ENCODE peak calls at places on chromosomes 3 and 15, in nine cellular contexts. C, E, Y, U, V, G, D, A and O are unnamed samples.
A peak's percentile ranks its signal among the peaks of the same experiment; 100 is the strongest.

GRCh38 chr3:46674031-46674592 is 19.4 kb downstream of the ALS2CL start:
- DNase-seq in C (no peak), E (no peak), Y (no peak), U (peak; percentile 29), V (no peak), G (no peak), D (no peak), A (no peak), O (peak; percentile 8)

GRCh38 chr15:66128116-66128715 is 125.3 kb downstream of the MEGF11 start:
- DNase-seq in C (no peak), E (no peak), Y (no peak), U (no peak), V (no peak), G (no peak), D (no peak), A (no peak), O (no peak)

GRCh38 chr15:81407679-81408078 is 33.7 kb upstream of the TMC3 start:
- DNase-seq in C (no peak), E (no peak), Y (no peak), U (no peak), V (no peak), G (no peak), D (no peak), A (no peak), O (no peak)

GRCh38 chr3:188689101-188689574 is 482.6 kb upstream of the TPRG1 start:
- DNase-seq in C (no peak), E (no peak), Y (no peak), U (no peak), V (peak; percentile 95), G (no peak), D (no peak), A (peak; percentile 17), O (no peak)

GRCh38 chr15:69568621-69569020 is 116.0 kb downstream of the RPLP1 start:
- DNase-seq in C (no peak), E (no peak), Y (peak; percentile 52), U (no peak), V (peak; percentile 64), G (no peak), D (no peak), A (no peak), O (no peak)

GRCh38 chr3:113005622-113006021 is 14.8 kb downstream of the GTPBP8 start:
- DNase-seq in C (no peak), E (no peak), Y (no peak), U (no peak), V (no peak), G (no peak), D (no peak), A (no peak), O (no peak)

GRCh38 chr3:42814914-42815507 is 5.8 kb downstream of the ACKR2 start:
- DNase-seq in C (no peak), E (no peak), Y (no peak), U (no peak), V (no peak), G (no peak), D (no peak), A (no peak), O (no peak)

GRCh38 chr15:99703603-99704443 is 29.4 kb downstream of the LYSMD4 start:
- DNase-seq in C (no peak), E (no peak), Y (peak; percentile 81), U (peak; percentile 53), V (peak; percentile 89), G (peak; percentile 16), D (no peak), A (no peak), O (no peak)

GRCh38 chr3:102057781-102058421 is 208.6 kb downstream of the NFKBIZ start:
- DNase-seq in C (no peak), E (no peak), Y (no peak), U (peak; percentile 83), V (no peak), G (no peak), D (no peak), A (no peak), O (no peak)

GRCh38 chr15:43237842-43238470 is 17.1 kb upstream of the EPB42 start:
- DNase-seq in C (no peak), E (no peak), Y (no peak), U (no peak), V (no peak), G (no peak), D (no peak), A (peak; percentile 28), O (no peak)

GRCh38 chr3:31521468-31521867 is 11.3 kb upstream of the STT3B start:
- DNase-seq in C (no peak), E (no peak), Y (no peak), U (no peak), V (no peak), G (no peak), D (no peak), A (no peak), O (no peak)

GRCh38 chr15:34436956-34437442 is 609 bp downstream of the GOLGA8A start:
- DNase-seq in C (peak; percentile 34), E (peak; percentile 38), Y (peak; percentile 10), U (peak; percentile 57), V (peak; percentile 42), G (peak; percentile 82), D (peak; percentile 36), A (no peak), O (peak; percentile 36)

GRCh38 chr3:195908439-195909293 is at the start of gene TNK2:
- DNase-seq in C (peak; percentile 27), E (no peak), Y (no peak), U (peak; percentile 44), V (no peak), G (peak; percentile 52), D (no peak), A (peak; percentile 36), O (peak; percentile 50)

GRCh38 chr3:186599142-186599784 is 13.6 kb upstream of the AHSG start:
- DNase-seq in C (no peak), E (no peak), Y (no peak), U (no peak), V (no peak), G (no peak), D (no peak), A (no peak), O (no peak)

GRCh38 chr3:105656607-105657504 is 212.0 kb downstream of the CBLB start:
- DNase-seq in C (no peak), E (no peak), Y (no peak), U (no peak), V (no peak), G (no peak), D (no peak), A (no peak), O (no peak)

GRCh38 chr3:58414538-58415197 is 19.0 kb downstream of the PDHB start:
- DNase-seq in C (peak; percentile 11), E (peak; percentile 21), Y (peak; percentile 39), U (peak; percentile 66), V (peak; percentile 78), G (peak; percentile 45), D (peak; percentile 53), A (peak; percentile 40), O (no peak)

GRCh38 chr3:65288781-65289180 is 601.0 kb upstream of the ADAMTS9 start:
- DNase-seq in C (no peak), E (no peak), Y (peak; percentile 1), U (no peak), V (no peak), G (no peak), D (no peak), A (no peak), O (no peak)

GRCh38 chr3:62795978-62796635 is 79.1 kb downstream of the CADPS start:
- DNase-seq in C (no peak), E (no peak), Y (no peak), U (no peak), V (no peak), G (no peak), D (no peak), A (no peak), O (no peak)

GRCh38 chr3:61979645-61980430 is 393.5 kb downstream of the FEZF2 start:
- DNase-seq in C (no peak), E (no peak), Y (no peak), U (no peak), V (peak; percentile 32), G (no peak), D (no peak), A (no peak), O (no peak)

GRCh38 chr3:187318819-187319616 is 27.5 kb upstream of the MASP1 start:
- DNase-seq in C (no peak), E (peak; percentile 8), Y (peak; percentile 41), U (peak; percentile 54), V (peak; percentile 92), G (peak; percentile 84), D (peak; percentile 43), A (no peak), O (peak; percentile 50)

GRCh38 chr3:12893247-12893646 is 51.9 kb upstream of the RPL32 start:
- DNase-seq in C (no peak), E (no peak), Y (no peak), U (no peak), V (no peak), G (no peak), D (no peak), A (peak; percentile 2), O (no peak)

GRCh38 chr3:156522673-156523072 is 32.2 kb downstream of the SSR3 start:
- DNase-seq in C (no peak), E (no peak), Y (no peak), U (no peak), V (no peak), G (no peak), D (no peak), A (no peak), O (no peak)

GRCh38 chr3:152268501-152269422 is at the start of gene MBNL1:
- DNase-seq in C (peak; percentile 68), E (peak; percentile 71), Y (peak; percentile 50), U (peak; percentile 96), V (peak; percentile 71), G (peak; percentile 82), D (peak; percentile 61), A (peak; percentile 77), O (peak; percentile 74)

GRCh38 chr3:131485116-131485515 is 17.7 kb downstream of the MRPL3 start:
- DNase-seq in C (no peak), E (no peak), Y (no peak), U (no peak), V (peak; percentile 10), G (no peak), D (no peak), A (no peak), O (no peak)

GRCh38 chr3:132394334-132394733 is 23.0 kb upstream of the DNAJC13 start:
- DNase-seq in C (no peak), E (no peak), Y (no peak), U (no peak), V (peak; percentile 52), G (no peak), D (no peak), A (no peak), O (no peak)

GRCh38 chr15:43253431-43254403 is 13.0 kb downstream of the TGM5 start:
- DNase-seq in C (no peak), E (no peak), Y (peak; percentile 86), U (peak; percentile 84), V (peak; percentile 18), G (no peak), D (no peak), A (no peak), O (no peak)

GRCh38 chr15:71899665-71900064 is 89.3 kb downstream of the NR2E3 start:
- DNase-seq in C (no peak), E (no peak), Y (no peak), U (no peak), V (no peak), G (peak; percentile 36), D (no peak), A (no peak), O (no peak)

GRCh38 chr15:43794269-43795037 is 2.3 kb downstream of the SERF2 start:
- DNase-seq in C (no peak), E (no peak), Y (no peak), U (no peak), V (peak; percentile 65), G (no peak), D (no peak), A (peak; percentile 53), O (no peak)

GRCh38 chr3:30934208-30934550 is 39.7 kb upstream of the GADL1 start:
- DNase-seq in C (no peak), E (no peak), Y (peak; percentile 5), U (peak; percentile 41), V (peak; percentile 77), G (peak; percentile 55), D (no peak), A (no peak), O (no peak)